ENCODE peak calls at places on chromosomes 5 and 9, in four cellular contexts. X, B, K and T are unnamed samples.

GRCh38 chr9:107784235-107784958 is 294.8 kb upstream of the KLF4 start:
- DNase-seq in B (no peak), X (peak), K (no peak), T (peak)

GRCh38 chr5:107476783-107477182 is 194.0 kb downstream of the EFNA5 start:
- DNase-seq in X (no peak), K (peak), B (peak), T (no peak)

GRCh38 chr9:14221558-14221957 is 92.4 kb downstream of the NFIB start:
- DNase-seq in K (no peak), X (peak), B (no peak), T (peak)

GRCh38 chr5:72954389-72954788 is 1.5 kb upstream of the FCHO2 start:
- DNase-seq in X (no peak), B (no peak), K (no peak), T (no peak)

GRCh38 chr9:18208166-18209059 is 265.5 kb upstream of the ADAMTSL1 start:
- DNase-seq in K (peak), B (peak), X (peak), T (no peak)

GRCh38 chr9:108053555-108054061 is 564.0 kb upstream of the KLF4 start:
- DNase-seq in B (peak), X (peak), K (no peak), T (no peak)

GRCh38 chr5:142810891-142811290 is 40.7 kb downstream of the ARHGAP26 start:
- DNase-seq in K (no peak), X (no peak), B (no peak), T (no peak)

GRCh38 chr9:105328872-105329728 is 84.6 kb downstream of the SLC44A1 start:
- DNase-seq in K (no peak), X (peak), B (no peak), T (no peak)

GRCh38 chr9:77809552-77809951 is 161.4 kb upstream of the GNA14 start:
- DNase-seq in B (no peak), K (no peak), X (no peak), T (no peak)

GRCh38 chr5:137699291-137700281 is 36.3 kb downstream of the KLHL3 start:
- DNase-seq in B (no peak), X (peak), K (no peak), T (no peak)

DNA sequence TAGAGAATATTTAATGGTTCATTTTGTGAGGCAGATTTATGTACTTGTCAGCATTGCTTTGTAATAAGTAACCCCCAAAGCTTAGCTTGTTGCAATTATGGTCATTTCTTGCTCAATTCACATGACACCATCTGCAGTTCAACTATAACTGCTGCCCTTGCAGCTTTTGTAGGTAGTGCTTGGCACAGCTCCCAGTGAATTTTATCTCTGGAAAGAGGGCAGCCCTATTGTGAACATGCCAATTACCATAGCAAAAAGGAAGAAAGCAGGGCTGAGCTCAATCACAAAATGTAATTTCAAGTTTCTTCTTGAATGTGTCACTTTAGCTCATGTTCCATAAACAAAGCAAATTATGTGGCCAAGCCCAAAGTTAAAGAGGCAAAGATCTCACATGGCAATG is 1587.6 kb upstream of the ACO1 start:
- DNase-seq in B (no peak), K (no peak), X (no peak), T (no peak)
- TF ChIP-seq EZH2phosphoT487 in B (no peak), K (no peak), X (no peak), T (no peak)

GRCh38 chr9:112086627-112087026 is 88.5 kb downstream of the SUSD1 start:
- DNase-seq in K (peak), X (peak), B (peak), T (no peak)
- TF ChIP-seq EZH2phosphoT487 in K (no peak), X (no peak), B (no peak), T (no peak)

GRCh38 chr9:121464968-121465367 is 34.7 kb downstream of the GGTA1 start:
- DNase-seq in X (no peak), K (no peak), B (no peak), T (no peak)

GRCh38 chr9:121459513-121459912 is 40.1 kb downstream of the GGTA1 start:
- DNase-seq in X (peak), K (no peak), B (no peak), T (no peak)

GRCh38 chr9:121466142-121466541 is 33.5 kb downstream of the GGTA1 start:
- DNase-seq in X (no peak), K (no peak), B (no peak), T (no peak)

GRCh38 chr9:121463026-121463827 is 36.4 kb downstream of the GGTA1 start:
- DNase-seq in B (peak), X (peak), K (peak), T (peak)
- TF ChIP-seq EZH2phosphoT487 in B (no peak), X (no peak), K (no peak), T (no peak)

GRCh38 chr5:62564101-62564500 is 14.5 kb upstream of the LRRC70 start:
- DNase-seq in B (no peak), X (no peak), K (no peak), T (no peak)

GRCh38 chr5:62558941-62559340 is 19.7 kb upstream of the LRRC70 start:
- DNase-seq in B (no peak), X (no peak), K (no peak), T (no peak)

GRCh38 chr5:62560786-62561185 is 17.8 kb upstream of the LRRC70 start:
- DNase-seq in B (no peak), X (no peak), K (no peak), T (no peak)

GRCh38 chr5:62561896-62562295 is 16.7 kb upstream of the LRRC70 start:
- DNase-seq in K (no peak), X (no peak), B (no peak), T (no peak)

DNA sequence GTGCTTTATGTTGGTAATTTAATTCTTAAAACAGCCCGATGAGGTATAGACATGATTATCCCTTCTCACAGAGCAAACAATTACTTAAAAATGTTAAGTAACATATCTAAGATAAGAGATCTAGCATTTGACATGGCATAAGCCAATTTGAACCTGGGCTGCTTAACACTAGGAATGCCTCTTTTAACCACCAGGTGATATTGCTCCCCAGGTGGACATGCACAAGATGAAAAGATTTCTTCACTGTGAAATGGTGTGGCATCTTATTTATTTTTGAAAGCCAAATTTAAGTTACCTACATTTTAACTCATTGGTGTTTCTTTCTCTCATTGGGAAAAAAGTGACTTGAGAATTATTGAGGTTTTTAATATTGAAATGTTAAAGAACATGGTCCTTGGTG is 15.8 kb upstream of the LRRC70 start:
- DNase-seq in X (no peak), K (no peak), B (no peak), T (no peak)
- TF ChIP-seq EZH2phosphoT487 in X (no peak), K (no peak), B (no peak), T (no peak)

DNA sequence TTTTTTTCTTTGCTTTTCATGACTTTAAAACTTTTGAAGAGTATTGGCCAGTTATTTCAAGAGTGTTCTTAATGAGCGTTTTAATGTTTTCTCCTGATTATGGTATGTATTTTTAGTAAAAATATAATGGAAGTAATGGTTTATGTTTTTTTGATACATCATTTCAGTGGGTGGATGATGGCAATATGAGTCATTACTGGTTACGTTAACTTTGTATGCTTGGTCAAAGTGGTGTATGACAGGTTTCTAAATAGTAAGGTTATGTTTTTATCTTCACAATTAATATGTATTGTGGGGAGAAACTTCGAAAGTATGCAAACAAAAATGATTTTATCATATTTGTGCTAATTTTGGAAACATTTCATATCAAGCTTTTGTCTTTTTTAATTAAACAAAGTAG is 176.7 kb upstream of the PRDM9 start:
- DNase-seq in X (peak), K (no peak), B (no peak), T (no peak)
- TF ChIP-seq EZH2phosphoT487 in X (no peak), K (no peak), B (no peak), T (no peak)

DNA sequence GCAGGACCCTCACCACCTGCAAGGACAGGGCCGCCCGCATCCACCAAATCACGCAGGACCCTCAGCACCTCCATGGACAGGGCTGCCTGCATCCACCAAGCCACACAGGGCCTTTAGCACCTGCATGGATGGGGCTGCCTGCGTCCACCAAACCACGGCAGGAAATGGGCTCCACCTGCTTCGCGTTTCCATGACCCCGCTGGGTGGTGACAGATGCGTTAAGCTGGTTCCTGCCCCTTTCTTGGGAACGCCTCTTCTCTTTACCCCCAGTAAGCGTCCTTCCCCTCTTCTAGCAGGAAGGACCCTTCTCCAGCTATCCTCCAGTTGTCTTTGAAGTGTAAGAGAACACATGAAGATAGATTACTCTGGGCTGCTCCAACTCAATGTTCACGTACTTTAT is 13.5 kb downstream of the FBP1 start:
- DNase-seq in B (no peak), K (peak), X (no peak), T (no peak)
- TF ChIP-seq EZH2phosphoT487 in B (no peak), K (no peak), X (no peak), T (no peak)

GRCh38 chr5:89399553-89399952 is 516.6 kb upstream of the MEF2C start:
- DNase-seq in K (no peak), B (no peak), X (peak), T (no peak)
- TF ChIP-seq EZH2phosphoT487 in K (no peak), B (no peak), X (no peak), T (no peak)

GRCh38 chr5:67283988-67284457 is 87.4 kb upstream of the CD180 start:
- DNase-seq in B (no peak), X (no peak), K (no peak), T (no peak)
- TF ChIP-seq EZH2phosphoT487 in B (no peak), X (no peak), K (no peak), T (no peak)